ENCODE peak calls at places on chromosomes 1 and 21, in ten cellular contexts. L is left cardiac atrium; C is uterus; O is small intestine; D is stimulated activated CD4-positive, alpha-beta T cell treated with anti-CD3 and anti-CD28 coated beads, Interleukin-12 subunit alpha, Interleukin-12 subunit beta, amount 100 ng/mL, for 4 hours; R is right lobe of liver; J is Right ventricle myocardium superior; E is posterior cingulate gyrus; X is T-helper 1 cell; S is midbrain. W is an unnamed sample.

GRCh38 chr1:79797487-79797886 is 791.0 kb upstream of the ADGRL4 start:
- DNase-seq in L (no peak), C (no peak), O (no peak), D (no peak), R (no peak), J (no peak), E (no peak), X (no peak), S (no peak), W (no peak)

GRCh38 chr1:17639703-17640340 is 100.3 kb downstream of the ARHGEF10L start:
- DNase-seq in L (no peak), C (no peak), O (no peak), D (no peak), R (peak), J (no peak), E (no peak), X (no peak), S (no peak), W (no peak)

GRCh38 chr1:179775009-179775408 is 31.9 kb downstream of the FAM163A start:
- DNase-seq in L (no peak), C (no peak), O (peak), D (no peak), R (no peak), J (no peak), E (no peak), X (no peak), S (no peak), W (no peak)

GRCh38 chr1:5992814-5993552 is 758 bp upstream of the NPHP4 start:
- DNase-seq in L (no peak), C (no peak), O (no peak), D (peak), R (no peak), J (no peak), E (no peak), X (peak), S (no peak), W (no peak)

GRCh38 chr1:200038987-200039848 is 11.7 kb downstream of the NR5A2 start:
- DNase-seq in L (peak), C (no peak), O (peak), D (no peak), R (peak), J (peak), E (no peak), X (peak), S (no peak), W (peak)

GRCh38 chr1:209642817-209643216 is 9.4 kb downstream of the LAMB3 start:
- DNase-seq in L (no peak), C (no peak), O (peak), D (no peak), R (no peak), J (no peak), E (no peak), X (no peak), S (no peak), W (no peak)

GRCh38 chr1:78360584-78360983 is 130.2 kb upstream of the PTGFR start:
- DNase-seq in L (no peak), C (no peak), O (no peak), D (no peak), R (no peak), J (no peak), E (no peak), X (no peak), S (no peak), W (no peak)

GRCh38 chr1:190168116-190168515 is 309.5 kb downstream of the BRINP3 start:
- DNase-seq in L (no peak), C (no peak), O (no peak), D (no peak), R (no peak), J (no peak), E (no peak), X (no peak), S (no peak), W (no peak)

GRCh38 chr1:17137441-17137840 is 18.2 kb upstream of the PADI2 start:
- DNase-seq in L (no peak), C (no peak), O (no peak), D (no peak), R (no peak), J (no peak), E (no peak), X (no peak), S (no peak), W (no peak)

GRCh38 chr1:5889901-5890300 is 102.3 kb downstream of the NPHP4 start:
- DNase-seq in L (no peak), C (no peak), O (no peak), D (no peak), R (peak), J (peak), E (no peak), X (no peak), S (no peak), W (no peak)

GRCh38 chr1:47677241-47677940 is 239.5 kb downstream of the FOXD2 start:
- DNase-seq in L (no peak), C (no peak), O (no peak), D (no peak), R (peak), J (no peak), E (no peak), X (no peak), S (no peak), W (no peak)

GRCh38 chr1:3695326-3696217 is 43.3 kb downstream of the TP73 start:
- DNase-seq in L (peak), C (no peak), O (peak), D (peak), R (no peak), J (peak), E (peak), X (no peak), S (peak), W (no peak)

GRCh38 chr1:162873671-162874666 is 13.0 kb upstream of the CCDC190 start:
- DNase-seq in L (no peak), C (no peak), O (peak), D (no peak), R (no peak), J (no peak), E (no peak), X (no peak), S (no peak), W (no peak)

GRCh38 chr1:145806844-145807243 is 17.1 kb downstream of the RNF115 start:
- DNase-seq in L (no peak), C (no peak), O (no peak), D (no peak), R (no peak), J (no peak), E (no peak), X (no peak), S (no peak), W (no peak)

GRCh38 chr1:44839561-44839960 is 3.5 kb downstream of the PTCH2 start:
- DNase-seq in L (no peak), C (no peak), O (no peak), D (no peak), R (no peak), J (no peak), E (no peak), X (no peak), S (no peak), W (no peak)

GRCh38 chr1:149899460-149900284 is at the start of gene BOLA1:
- DNase-seq in L (peak), C (peak), O (peak), D (peak), R (peak), J (peak), E (peak), X (peak), S (peak), W (peak)

GRCh38 chr21:27505516-27505915 is 538.6 kb upstream of the ADAMTS5 start:
- DNase-seq in L (no peak), C (no peak), O (no peak), D (no peak), R (no peak), J (no peak), E (no peak), X (no peak), S (no peak), W (no peak)

GRCh38 chr1:162674018-162674608 is 41.8 kb downstream of the DDR2 start:
- DNase-seq in L (no peak), C (no peak), O (no peak), D (no peak), R (no peak), J (no peak), E (no peak), X (no peak), S (no peak), W (no peak)

GRCh38 chr1:3170566-3171453 is 101.8 kb downstream of the PRDM16 start:
- DNase-seq in L (peak), C (peak), O (peak), D (no peak), R (peak), J (peak), E (peak), X (no peak), S (peak), W (peak)

GRCh38 chr1:194026422-194026821 is 840.0 kb upstream of the B3GALT2 start:
- DNase-seq in L (no peak), C (no peak), O (no peak), D (no peak), R (peak), J (no peak), E (no peak), X (no peak), S (no peak), W (no peak)

GRCh38 chr1:192435704-192436103 is 118.9 kb downstream of the RGS21 start:
- DNase-seq in L (no peak), C (no peak), O (no peak), D (no peak), R (no peak), J (no peak), E (no peak), X (no peak), S (no peak), W (no peak)

GRCh38 chr21:39891111-39891510 is 23.9 kb downstream of the PCP4 start:
- DNase-seq in L (no peak), C (no peak), O (no peak), D (no peak), R (no peak), J (no peak), E (no peak), X (no peak), S (no peak), W (no peak)

GRCh38 chr1:229196404-229197224 is 74.3 kb upstream of the RAB4A start:
- DNase-seq in L (no peak), C (no peak), O (no peak), D (no peak), R (no peak), J (no peak), E (no peak), X (no peak), S (no peak), W (no peak)

GRCh38 chr1:14924012-14924452 is 229.5 kb upstream of the TMEM51 start:
- DNase-seq in L (peak), C (peak), O (peak), D (peak), R (peak), J (peak), E (peak), X (peak), S (peak), W (peak)

GRCh38 chr1:24914226-24915069 is 15.6 kb downstream of the RUNX3 start:
- DNase-seq in L (no peak), C (no peak), O (peak), D (no peak), R (no peak), J (no peak), E (no peak), X (no peak), S (peak), W (no peak)

GRCh38 chr1:18879221-18879790 is 19.8 kb upstream of the TAS1R2 start:
- DNase-seq in L (no peak), C (no peak), O (no peak), D (no peak), R (no peak), J (no peak), E (no peak), X (no peak), S (no peak), W (no peak)

GRCh38 chr1:111716371-111716770 is 22.8 kb downstream of the INKA2 start:
- DNase-seq in L (no peak), C (no peak), O (no peak), D (no peak), R (no peak), J (no peak), E (no peak), X (no peak), S (no peak), W (no peak)